ENCODE peak calls at places on chromosome 21, in four cellular contexts. W, A, U and R are unnamed samples.

GRCh38 chr21:32712043-32712442 is 15.8 kb downstream of the SYNJ1 start:
- DNase-seq in W (no peak), A (no peak), U (no peak), R (no peak)

GRCh38 chr21:36589352-36589971 is 109.5 kb upstream of the SIM2 start:
- DNase-seq in W (peak; percentile 15), A (peak; percentile 66), U (peak; percentile 24), R (peak; percentile 68)

GRCh38 chr21:44709426-44710293 is 1.7 kb downstream of the TSPEAR start:
- DNase-seq in W (no peak), A (no peak), U (no peak), R (peak; percentile 28)

GRCh38 chr21:44391345-44392091 is 38.1 kb downstream of the TRPM2 start:
- DNase-seq in W (no peak), A (no peak), U (no peak), R (peak; percentile 37)

GRCh38 chr21:44012474-44013379 is 618 bp downstream of the TRAPPC10 start:
- DNase-seq in W (peak; percentile 65), A (peak; percentile 95), U (peak; percentile 30), R (peak; percentile 84)

GRCh38 chr21:34707876-34708325 is 39.1 kb downstream of the CLIC6 start:
- DNase-seq in W (no peak), A (no peak), U (no peak), R (no peak)

GRCh38 chr21:38159355-38159754 is 97.4 kb upstream of the KCNJ15 start:
- DNase-seq in W (peak; percentile 53), A (peak; percentile 86), U (peak; percentile 59), R (peak; percentile 57)

GRCh38 chr21:32475162-32475812 is 62.8 kb downstream of the EVA1C start:
- DNase-seq in W (no peak), A (no peak), U (peak; percentile 46), R (no peak)

GRCh38 chr21:44657635-44658183 is at the start of gene KRTAP12-3:
- DNase-seq in W (no peak), A (no peak), U (no peak), R (no peak)

GRCh38 chr21:45981154-45981606 is 390 bp upstream of the COL6A1 start:
- DNase-seq in W (peak; percentile 47), A (peak; percentile 94), U (peak; percentile 81), R (peak; percentile 91)

GRCh38 chr21:26107439-26107838 is 63.1 kb downstream of the APP start:
- DNase-seq in W (no peak), A (no peak), U (no peak), R (no peak)

GRCh38 chr21:44596068-44596725 is 3.9 kb upstream of the KRTAP10-6 start:
- DNase-seq in W (no peak), A (no peak), U (no peak), R (no peak)

GRCh38 chr21:38646213-38646837 is 148.0 kb upstream of the ERG start:
- DNase-seq in W (no peak), A (no peak), U (no peak), R (no peak)

GRCh38 chr21:32463889-32464300 is 51.4 kb downstream of the EVA1C start:
- DNase-seq in W (peak; percentile 82), A (no peak), U (peak; percentile 90), R (no peak)

GRCh38 chr21:45146301-45146700 is 71.9 kb downstream of the ADARB1 start:
- DNase-seq in W (no peak), A (no peak), U (no peak), R (no peak)

GRCh38 chr21:40683349-40683748 is 163.6 kb downstream of the DSCAM start:
- DNase-seq in W (no peak), A (no peak), U (no peak), R (no peak)

GRCh38 chr21:42678118-42678430 is 24.7 kb downstream of the PDE9A start:
- DNase-seq in W (no peak), A (no peak), U (no peak), R (peak; percentile 87)

GRCh38 chr21:35366348-35367085 is 317.4 kb upstream of the RUNX1 start:
- DNase-seq in W (no peak), A (no peak), U (no peak), R (no peak)

GRCh38 chr21:17438642-17439041 is 74.2 kb upstream of the CXADR start:
- DNase-seq in W (peak; percentile 87), A (no peak), U (no peak), R (peak; percentile 44)
- TF ChIP-seq USF2 in W (no peak), A (no peak), U (no peak), R (no peak)

GRCh38 chr21:14787312-14787711 is 241.2 kb upstream of the SAMSN1 start:
- DNase-seq in W (no peak), A (no peak), U (no peak), R (no peak)

GRCh38 chr21:14785679-14786078 is 239.6 kb upstream of the SAMSN1 start:
- DNase-seq in W (no peak), A (no peak), U (no peak), R (no peak)
- TF ChIP-seq REST in W (no peak), A (no peak), U (no peak), R (no peak)

DNA sequence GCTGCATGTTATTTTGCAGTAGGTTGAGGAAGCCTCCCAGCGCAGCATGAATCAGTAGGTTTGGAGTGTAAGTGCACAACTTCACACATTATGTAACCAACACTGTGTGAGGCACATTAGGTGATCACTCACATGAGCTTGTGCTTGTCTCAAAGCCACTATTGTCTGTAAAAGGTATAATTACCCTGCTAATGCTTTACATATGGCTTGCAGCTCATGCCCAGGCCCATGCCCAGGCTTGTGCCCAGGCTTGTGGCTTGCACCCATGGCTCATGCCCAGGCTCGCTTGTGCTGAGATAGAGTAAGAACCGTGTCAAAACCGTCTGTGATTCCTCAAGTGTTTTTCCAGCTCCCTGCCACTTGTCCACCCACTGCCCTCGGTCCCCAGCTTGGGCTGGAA is 596.3 kb downstream of the LTN1 start:
- DNase-seq in W (no peak), A (no peak), U (no peak), R (no peak)
- TF ChIP-seq SMC3 in W (no peak), A (no peak), U (no peak), R (no peak)

GRCh38 chr21:16358021-16358420 is 628.2 kb downstream of the USP25 start:
- DNase-seq in W (no peak), A (no peak), U (no peak), R (no peak)

GRCh38 chr21:16358784-16359183 is 629.0 kb downstream of the USP25 start:
- DNase-seq in W (no peak), A (no peak), U (no peak), R (no peak)

DNA sequence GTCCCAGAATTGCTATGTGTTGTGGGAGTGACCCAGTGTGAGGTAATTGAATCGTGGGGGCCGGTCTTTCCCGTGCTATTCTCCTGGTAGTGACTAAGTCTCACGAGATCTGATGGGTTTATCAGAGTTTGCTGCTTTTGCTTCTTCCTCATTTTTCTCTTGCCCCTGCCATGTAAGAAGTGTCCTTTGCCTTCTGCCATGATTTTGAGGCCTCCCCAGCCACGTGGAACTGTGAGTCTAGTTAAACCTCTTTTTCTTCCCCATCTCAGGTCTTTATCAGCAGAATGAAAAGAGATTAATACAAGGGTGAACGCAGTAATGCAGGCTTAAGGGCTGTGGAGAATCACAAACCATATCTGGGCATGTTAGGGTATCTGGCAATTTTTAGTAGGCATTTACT is 624.0 kb downstream of the USP25 start:
- DNase-seq in W (no peak), A (no peak), U (no peak), R (no peak)
- TF ChIP-seq USF2 in W (no peak), A (no peak), U (no peak), R (no peak)